ENCODE peak calls at places on chromosomes 4 and X, in ten cellular contexts. A is GM10248; T is nucleus accumbens; I is IMR-90; X is left ventricle myocardium inferior; C is astrocyte of the cerebellum; L is stimulated activated CD4-positive, alpha-beta T cell treated with anti-CD3 and anti-CD28 coated beads, Interleukin-1b, Interleukin-23, amount 100 ng/mL, for 4 hours; R is NCI-H524; D is tibial nerve; V is HT1080. B is an unnamed sample.

GRCh38 chrX:1153940-1154339 is 58.5 kb downstream of the CRLF2 start:
- DNase-seq in A (no peak), T (no peak), I (no peak), X (no peak), C (no peak), L (no peak), R (no peak), D (no peak), V (no peak), B (no peak)

GRCh38 chr4:107837298-107837697 is 12.6 kb downstream of the SGMS2 start:
- DNase-seq in A (no peak), T (no peak), I (no peak), X (peak), C (no peak), L (no peak), R (no peak), D (no peak), V (no peak), B (no peak)

GRCh38 chr4:171924761-171925376 is 111.7 kb downstream of the GALNTL6 start:
- DNase-seq in A (no peak), T (no peak), I (no peak), X (no peak), C (peak), L (no peak), R (no peak), D (no peak), V (no peak), B (no peak)

GRCh38 chr4:150784305-150784704 is 202.4 kb downstream of the MAB21L2 start:
- DNase-seq in A (no peak), T (no peak), I (no peak), X (no peak), C (no peak), L (no peak), R (no peak), D (no peak), V (no peak), B (no peak)

GRCh38 chr4:10478621-10479020 is 21.4 kb upstream of the ZNF518B start:
- DNase-seq in A (no peak), T (no peak), I (no peak), X (no peak), C (no peak), L (no peak), R (no peak), D (no peak), V (no peak), B (no peak)

GRCh38 chr4:100257567-100257966 is 67.3 kb upstream of the DDIT4L start:
- DNase-seq in A (no peak), T (no peak), I (peak), X (no peak), C (no peak), L (no peak), R (no peak), D (no peak), V (peak), B (no peak)

GRCh38 chr4:15665738-15666365 is 10.7 kb upstream of the FBXL5 start:
- DNase-seq in A (no peak), T (no peak), I (peak), X (no peak), C (no peak), L (no peak), R (no peak), D (no peak), V (peak), B (peak)

GRCh38 chr4:38601244-38601915 is 62.6 kb upstream of the KLF3 start:
- DNase-seq in A (no peak), T (no peak), I (peak), X (no peak), C (peak), L (no peak), R (no peak), D (no peak), V (peak), B (no peak)

GRCh38 chrX:97751735-97752134 is 868.0 kb downstream of the RPA4 start:
- DNase-seq in A (no peak), T (no peak), I (no peak), X (no peak), C (no peak), L (no peak), R (no peak), D (no peak), V (no peak), B (peak)

GRCh38 chr4:3115637-3116300 is 41.3 kb downstream of the HTT start:
- DNase-seq in A (no peak), T (no peak), I (peak), X (no peak), C (no peak), L (no peak), R (no peak), D (no peak), V (no peak), B (no peak)

GRCh38 chr4:82423245-82424054 is 6.8 kb downstream of the HNRNPDL start:
- DNase-seq in A (no peak), T (no peak), I (peak), X (no peak), C (no peak), L (no peak), R (no peak), D (no peak), V (peak), B (peak)

GRCh38 chr4:123488916-123489315 is 92.3 kb downstream of the SPRY1 start:
- DNase-seq in A (peak), T (no peak), I (peak), X (no peak), C (no peak), L (no peak), R (no peak), D (no peak), V (peak), B (peak)

GRCh38 chr4:132866616-132867015 is 282.5 kb upstream of the PCDH10 start:
- DNase-seq in A (no peak), T (peak), I (no peak), X (no peak), C (no peak), L (no peak), R (no peak), D (no peak), V (no peak), B (no peak)

GRCh38 chrX:125769628-125770027 is 396.5 kb downstream of the DCAF12L2 start:
- DNase-seq in A (no peak), T (no peak), I (no peak), X (no peak), C (no peak), L (no peak), R (no peak), D (no peak), V (no peak), B (no peak)

GRCh38 chrX:57752866-57753265 is 72.8 kb upstream of the NLRP2B start:
- DNase-seq in A (no peak), T (no peak), I (no peak), X (no peak), C (no peak), L (no peak), R (no peak), D (no peak), V (no peak), B (no peak)

GRCh38 chr4:118967393-118967792 is 78.7 kb downstream of the SYNPO2 start:
- DNase-seq in A (no peak), T (no peak), I (peak), X (no peak), C (peak), L (no peak), R (no peak), D (peak), V (peak), B (no peak)

GRCh38 chr4:157983300-157983699 is 189.5 kb downstream of the GASK1B start:
- DNase-seq in A (no peak), T (no peak), I (no peak), X (no peak), C (no peak), L (no peak), R (no peak), D (no peak), V (no peak), B (no peak)

GRCh38 chr4:152094851-152095700 is 334.3 kb upstream of the GATB start:
- DNase-seq in A (no peak), T (no peak), I (peak), X (no peak), C (peak), L (no peak), R (no peak), D (no peak), V (peak), B (no peak)

GRCh38 chr4:10161146-10161545 is 44.5 kb upstream of the WDR1 start:
- DNase-seq in A (no peak), T (no peak), I (peak), X (no peak), C (no peak), L (no peak), R (no peak), D (no peak), V (peak), B (no peak)

B was measured in RWPE1.